ENCODE peak calls at places on chromosomes 6 and 20, in seven cellular contexts. L, R, N, B, Q, E and K are unnamed samples.

GRCh38 chr6:157108923-157109322 is 214.4 kb downstream of the TMEM242 start:
- DNase-seq in L (no peak), R (no peak), N (no peak), B (no peak), Q (no peak), E (no peak), K (no peak)

GRCh38 chr20:32777177-32777956 is 15.2 kb downstream of the DNMT3B start:
- DNase-seq in L (no peak), R (no peak), N (no peak), B (no peak), Q (no peak), E (no peak), K (no peak)

GRCh38 chr6:113654396-113654795 is 202.7 kb upstream of the MARCKS start:
- DNase-seq in L (peak), R (no peak), N (peak), B (no peak), Q (peak), E (no peak), K (no peak)

GRCh38 chr6:26032387-26033131 is 54.7 kb upstream of the HFE start:
- DNase-seq in L (no peak), R (no peak), N (no peak), B (peak), Q (no peak), E (no peak), K (peak)

GRCh38 chr6:98782772-98783171 is 51.6 kb upstream of the POU3F2 start:
- DNase-seq in L (no peak), R (no peak), N (no peak), B (no peak), Q (no peak), E (no peak), K (peak)

GRCh38 chr20:47534405-47534804 is 32.7 kb downstream of the NCOA3 start:
- DNase-seq in L (no peak), R (no peak), N (no peak), B (no peak), Q (no peak), E (no peak), K (no peak)

GRCh38 chr20:46255440-46256104 is 52.7 kb downstream of the CDH22 start:
- DNase-seq in L (no peak), R (no peak), N (peak), B (no peak), Q (no peak), E (peak), K (peak)

GRCh38 chr6:40472354-40472753 is 114.8 kb downstream of the LRFN2 start:
- DNase-seq in L (no peak), R (no peak), N (no peak), B (no peak), Q (no peak), E (no peak), K (no peak)

GRCh38 chr6:31529329-31530150 is 778 bp downstream of the MCCD1 start:
- DNase-seq in L (no peak), R (no peak), N (no peak), B (no peak), Q (no peak), E (no peak), K (no peak)

GRCh38 chr20:43752561-43753301 is 25.9 kb upstream of the GTSF1L start:
- DNase-seq in L (no peak), R (no peak), N (peak), B (no peak), Q (no peak), E (no peak), K (peak)

GRCh38 chr6:79431469-79431868 is 105.8 kb downstream of the LCA5 start:
- DNase-seq in L (no peak), R (no peak), N (no peak), B (no peak), Q (no peak), E (no peak), K (no peak)

GRCh38 chr6:71420693-71421328 is 132.2 kb downstream of the OGFRL1 start:
- DNase-seq in L (peak), R (peak), N (peak), B (no peak), Q (peak), E (no peak), K (peak)

GRCh38 chr6:129183681-129184216 is 300.8 kb downstream of the LAMA2 start:
- DNase-seq in L (peak), R (no peak), N (peak), B (no peak), Q (no peak), E (no peak), K (no peak)

GRCh38 chr6:4879724-4880372 is 103.6 kb downstream of the CDYL start:
- DNase-seq in L (no peak), R (no peak), N (no peak), B (no peak), Q (no peak), E (no peak), K (peak)

GRCh38 chr6:5084787-5085637 is at the start of gene PPP1R3G:
- DNase-seq in L (peak), R (no peak), N (peak), B (no peak), Q (no peak), E (no peak), K (peak)

GRCh38 chr6:147868493-147869222 is 360.2 kb downstream of the SAMD5 start:
- DNase-seq in L (peak), R (no peak), N (no peak), B (no peak), Q (no peak), E (no peak), K (no peak)

GRCh38 chr6:5499644-5500306 is 238.5 kb downstream of the FARS2 start:
- DNase-seq in L (peak), R (no peak), N (no peak), B (no peak), Q (no peak), E (no peak), K (no peak)

GRCh38 chr6:127486934-127487333 is 27.7 kb upstream of the KIAA0408 start:
- DNase-seq in L (no peak), R (no peak), N (no peak), B (no peak), Q (no peak), E (no peak), K (no peak)

GRCh38 chr6:122969999-122970398 is 26.0 kb upstream of the CLVS2 start:
- DNase-seq in L (no peak), R (no peak), N (no peak), B (no peak), Q (no peak), E (no peak), K (no peak)

GRCh38 chr6:83365931-83366330 is 64.9 kb downstream of the ME1 start:
- DNase-seq in L (peak), R (no peak), N (no peak), B (no peak), Q (no peak), E (no peak), K (no peak)